ENCODE peak calls at places on chromosomes 11 and 22, in seven cellular contexts. One of them, this sample, is unnamed.

GRCh38 chr11:86692317-86692716 is 19.9 kb upstream of the ME3 start:
- DNase-seq in GDM1: no peak
- DNase-seq in A172: no peak
- DNase-seq in NCI-H2029 treated with DMSO at 0.1 percent for 48 hours: no peak
- DNase-seq in uterus: no peak
- DNase-seq in germinal center: no peak
- DNase-seq in smooth muscle cell of the brain vasculature: no peak
- DNase-seq in this sample: no peak

GRCh38 chr22:42270178-42270511 is 308 bp downstream of the TCF20 start:
- DNase-seq in NCI-H2029 treated with DMSO at 0.1 percent for 48 hours: no peak
- DNase-seq in A172: no peak
- DNase-seq in germinal center: no peak
- DNase-seq in smooth muscle cell of the brain vasculature: no peak
- DNase-seq in uterus: no peak
- DNase-seq in GDM1: no peak
- DNase-seq in this sample: peak; percentile 44

GRCh38 chr22:47572443-47572842 is 810.0 kb downstream of the TBC1D22A start:
- DNase-seq in NCI-H2029 treated with DMSO at 0.1 percent for 48 hours: no peak
- DNase-seq in uterus: no peak
- DNase-seq in germinal center: no peak
- DNase-seq in smooth muscle cell of the brain vasculature: no peak
- DNase-seq in A172: no peak
- DNase-seq in GDM1: no peak
- DNase-seq in this sample: no peak

GRCh38 chr11:60251485-60252207 is 8.7 kb upstream of the MS4A4E start:
- DNase-seq in uterus: no peak
- DNase-seq in NCI-H2029 treated with DMSO at 0.1 percent for 48 hours: no peak
- DNase-seq in GDM1: no peak
- DNase-seq in A172: peak; percentile 4
- DNase-seq in germinal center: no peak
- DNase-seq in smooth muscle cell of the brain vasculature: no peak
- DNase-seq in this sample: peak; percentile 56

GRCh38 chr11:45745065-45745811 is 59.7 kb upstream of the SLC35C1 start:
- DNase-seq in GDM1: no peak
- DNase-seq in A172: no peak
- DNase-seq in uterus: peak; percentile 76
- DNase-seq in germinal center: no peak
- DNase-seq in NCI-H2029 treated with DMSO at 0.1 percent for 48 hours: no peak
- DNase-seq in smooth muscle cell of the brain vasculature: no peak
- DNase-seq in this sample: no peak

GRCh38 chr11:112590778-112591177 is 330.1 kb upstream of the PLET1 start:
- DNase-seq in NCI-H2029 treated with DMSO at 0.1 percent for 48 hours: no peak
- DNase-seq in GDM1: no peak
- DNase-seq in smooth muscle cell of the brain vasculature: no peak
- DNase-seq in germinal center: no peak
- DNase-seq in uterus: peak; percentile 26
- DNase-seq in A172: no peak
- DNase-seq in this sample: no peak

GRCh38 chr11:41954034-41954433 is 494.6 kb upstream of the LRRC4C start:
- DNase-seq in NCI-H2029 treated with DMSO at 0.1 percent for 48 hours: no peak
- DNase-seq in germinal center: no peak
- DNase-seq in GDM1: no peak
- DNase-seq in A172: no peak
- DNase-seq in uterus: no peak
- DNase-seq in smooth muscle cell of the brain vasculature: no peak
- DNase-seq in this sample: no peak

GRCh38 chr11:134762248-134763029 is 350.4 kb upstream of the B3GAT1 start:
- DNase-seq in A172: no peak
- DNase-seq in GDM1: no peak
- DNase-seq in smooth muscle cell of the brain vasculature: no peak
- DNase-seq in uterus: no peak
- DNase-seq in germinal center: no peak
- DNase-seq in NCI-H2029 treated with DMSO at 0.1 percent for 48 hours: no peak
- DNase-seq in this sample: no peak

GRCh38 chr11:100578966-100579365 is 108.1 kb upstream of the ARHGAP42 start:
- DNase-seq in germinal center: no peak
- DNase-seq in A172: no peak
- DNase-seq in NCI-H2029 treated with DMSO at 0.1 percent for 48 hours: no peak
- DNase-seq in smooth muscle cell of the brain vasculature: no peak
- DNase-seq in GDM1: no peak
- DNase-seq in uterus: no peak
- DNase-seq in this sample: no peak

GRCh38 chr11:20053572-20053971 is 106.7 kb downstream of the DBX1 start:
- DNase-seq in uterus: no peak
- DNase-seq in NCI-H2029 treated with DMSO at 0.1 percent for 48 hours: no peak
- DNase-seq in GDM1: no peak
- DNase-seq in germinal center: no peak
- DNase-seq in A172: no peak
- DNase-seq in smooth muscle cell of the brain vasculature: no peak
- DNase-seq in this sample: no peak

GRCh38 chr11:119218141-119218878 is 12.2 kb downstream of the CBL start:
- DNase-seq in germinal center: no peak
- DNase-seq in A172: peak; percentile 91
- DNase-seq in NCI-H2029 treated with DMSO at 0.1 percent for 48 hours: no peak
- DNase-seq in smooth muscle cell of the brain vasculature: no peak
- DNase-seq in uterus: no peak
- DNase-seq in GDM1: no peak
- DNase-seq in this sample: no peak

GRCh38 chr11:120337133-120337895 is 1.1 kb downstream of the ARHGEF12 start:
- DNase-seq in germinal center: peak; percentile 10
- DNase-seq in A172: no peak
- DNase-seq in GDM1: no peak
- DNase-seq in uterus: peak; percentile 52
- DNase-seq in NCI-H2029 treated with DMSO at 0.1 percent for 48 hours: peak; percentile 12
- DNase-seq in smooth muscle cell of the brain vasculature: no peak
- DNase-seq in this sample: no peak

GRCh38 chr11:102267602-102268001 is 49.7 kb upstream of the BIRC3 start:
- DNase-seq in uterus: no peak
- DNase-seq in smooth muscle cell of the brain vasculature: no peak
- DNase-seq in GDM1: no peak
- DNase-seq in NCI-H2029 treated with DMSO at 0.1 percent for 48 hours: no peak
- DNase-seq in germinal center: no peak
- DNase-seq in A172: peak; percentile 63
- DNase-seq in this sample: peak; percentile 28

GRCh38 chr11:61696602-61697001 is 16.4 kb downstream of the DAGLA start:
- DNase-seq in smooth muscle cell of the brain vasculature: no peak
- DNase-seq in GDM1: no peak
- DNase-seq in germinal center: no peak
- DNase-seq in A172: no peak
- DNase-seq in uterus: peak; percentile 59
- DNase-seq in NCI-H2029 treated with DMSO at 0.1 percent for 48 hours: no peak
- DNase-seq in this sample: no peak

GRCh38 chr22:46267431-46268279 is at the start of gene TTC38:
- DNase-seq in NCI-H2029 treated with DMSO at 0.1 percent for 48 hours: no peak
- DNase-seq in GDM1: peak; percentile 41
- DNase-seq in germinal center: peak; percentile 81
- DNase-seq in uterus: peak; percentile 90
- DNase-seq in smooth muscle cell of the brain vasculature: no peak
- DNase-seq in A172: peak; percentile 67
- DNase-seq in this sample: peak; percentile 86

GRCh38 chr11:12746593-12747097 is 72.4 kb downstream of the TEAD1 start:
- DNase-seq in germinal center: no peak
- DNase-seq in smooth muscle cell of the brain vasculature: peak; percentile 84
- DNase-seq in NCI-H2029 treated with DMSO at 0.1 percent for 48 hours: peak; percentile 92
- DNase-seq in A172: peak; percentile 44
- DNase-seq in GDM1: no peak
- DNase-seq in uterus: peak; percentile 88
- DNase-seq in this sample: no peak

GRCh38 chr11:110939471-110939870 is 227.2 kb upstream of the ARHGAP20 start:
- DNase-seq in smooth muscle cell of the brain vasculature: no peak
- DNase-seq in germinal center: no peak
- DNase-seq in A172: no peak
- DNase-seq in NCI-H2029 treated with DMSO at 0.1 percent for 48 hours: no peak
- DNase-seq in uterus: no peak
- DNase-seq in GDM1: no peak
- DNase-seq in this sample: no peak

GRCh38 chr11:17719940-17720795 is 797 bp downstream of the MYOD1 start:
- DNase-seq in A172: no peak
- DNase-seq in germinal center: no peak
- DNase-seq in NCI-H2029 treated with DMSO at 0.1 percent for 48 hours: no peak
- DNase-seq in smooth muscle cell of the brain vasculature: no peak
- DNase-seq in GDM1: no peak
- DNase-seq in uterus: no peak
- DNase-seq in this sample: peak; percentile 14

GRCh38 chr11:22703040-22703439 is 36.6 kb downstream of the GAS2 start:
- DNase-seq in smooth muscle cell of the brain vasculature: peak; percentile 31
- DNase-seq in NCI-H2029 treated with DMSO at 0.1 percent for 48 hours: peak; percentile 45
- DNase-seq in uterus: no peak
- DNase-seq in A172: peak; percentile 67
- DNase-seq in germinal center: no peak
- DNase-seq in GDM1: no peak
- DNase-seq in this sample: peak; percentile 87

GRCh38 chr11:67409261-67409666 is 5.4 kb downstream of the TBC1D10C start:
- DNase-seq in smooth muscle cell of the brain vasculature: no peak
- DNase-seq in A172: no peak
- DNase-seq in germinal center: peak; percentile 79
- DNase-seq in uterus: no peak
- DNase-seq in NCI-H2029 treated with DMSO at 0.1 percent for 48 hours: no peak
- DNase-seq in GDM1: peak; percentile 70
- DNase-seq in this sample: no peak

GRCh38 chr22:46081831-46082210 is 68.5 kb upstream of the PPARA start:
- DNase-seq in A172: no peak
- DNase-seq in uterus: peak; percentile 23
- DNase-seq in GDM1: no peak
- DNase-seq in germinal center: no peak
- DNase-seq in NCI-H2029 treated with DMSO at 0.1 percent for 48 hours: no peak
- DNase-seq in smooth muscle cell of the brain vasculature: no peak
- DNase-seq in this sample: no peak

GRCh38 chr11:130145975-130146776 is 13.4 kb upstream of the ST14 start:
- DNase-seq in A172: peak; percentile 46
- DNase-seq in germinal center: no peak
- DNase-seq in NCI-H2029 treated with DMSO at 0.1 percent for 48 hours: no peak
- DNase-seq in smooth muscle cell of the brain vasculature: no peak
- DNase-seq in GDM1: no peak
- DNase-seq in uterus: no peak
- DNase-seq in this sample: no peak

GRCh38 chr22:20773793-20774212 is at the start of gene SERPIND1:
- DNase-seq in germinal center: no peak
- DNase-seq in uterus: no peak
- DNase-seq in GDM1: no peak
- DNase-seq in smooth muscle cell of the brain vasculature: no peak
- DNase-seq in NCI-H2029 treated with DMSO at 0.1 percent for 48 hours: no peak
- DNase-seq in A172: no peak
- DNase-seq in this sample: no peak

This sample was measured in dermis microvascular lymphatic vessel endothelial cell.